ENCODE peak calls at places on chromosome 9, in eight cellular contexts. T is retinal pigment epithelial cell, X is activated B cell treated with CpG ODN at 0.5 μM for 24 hours, P is OCI-LY7, J is heart left ventricle, O is DND-41, A is PC-9, Q is GM20000. I is an unnamed sample.

GRCh38 chr9:32004431-32005076 is 379.9 kb upstream of the ACO1 start:
- DNase-seq in P (no peak), X (no peak), J (no peak), Q (no peak), O (no peak), T (no peak), A (no peak), I (no peak)

GRCh38 chr9:134565316-134565915 is 76.2 kb upstream of the COL5A1 start:
- DNase-seq in X (no peak), O (no peak), P (no peak), T (no peak), J (no peak), Q (no peak), A (no peak), I (no peak)

GRCh38 chr9:134895849-134896833 is 15.5 kb downstream of the FCN2 start:
- DNase-seq in O (no peak), A (peak; percentile 26), T (no peak), J (peak; percentile 62), X (no peak), P (no peak), Q (no peak), I (peak; percentile 50)

GRCh38 chr9:71303351-71303750 is 181.9 kb upstream of the TRPM3 start:
- DNase-seq in J (no peak), O (no peak), Q (no peak), A (no peak), T (no peak), P (no peak), X (no peak), I (no peak)

GRCh38 chr9:105205787-105206511 is 38.5 kb upstream of the SLC44A1 start:
- DNase-seq in X (no peak), J (peak; percentile 62), O (no peak), P (no peak), Q (no peak), T (no peak), A (no peak), I (no peak)

GRCh38 chr9:93126825-93127368 is 7.2 kb downstream of the NINJ1 start:
- DNase-seq in J (peak; percentile 49), X (peak; percentile 13), P (no peak), O (no peak), T (peak; percentile 51), A (no peak), Q (no peak), I (no peak)

GRCh38 chr9:27943544-27943943 is 370.3 kb upstream of the C9orf72 start:
- DNase-seq in X (no peak), T (no peak), O (no peak), A (no peak), J (no peak), P (no peak), Q (no peak), I (no peak)

GRCh38 chr9:18907927-18908625 is 124.9 kb downstream of the SAXO1 start:
- DNase-seq in A (no peak), O (no peak), P (no peak), X (no peak), T (no peak), Q (no peak), J (no peak), I (no peak)

GRCh38 chr9:111661150-111661801 is at the start of gene GNG10:
- DNase-seq in X (peak; percentile 76), O (peak; percentile 70), J (peak; percentile 66), T (no peak), P (peak; percentile 63), A (peak; percentile 69), Q (peak; percentile 95), I (peak; percentile 75)

GRCh38 chr9:71647094-71647591 is 121.2 kb downstream of the CEMIP2 start:
- DNase-seq in T (peak; percentile 77), Q (no peak), J (peak; percentile 87), A (peak; percentile 32), O (peak; percentile 67), P (no peak), X (no peak), I (no peak)

GRCh38 chr9:134296301-134297081 is 29.8 kb upstream of the RXRA start:
- DNase-seq in P (no peak), X (no peak), T (no peak), O (no peak), A (no peak), J (no peak), Q (no peak), I (no peak)

GRCh38 chr9:136669791-136670464 is 7.2 kb downstream of the EGFL7 start:
- DNase-seq in P (no peak), T (no peak), J (no peak), X (no peak), A (no peak), Q (no peak), O (no peak), I (no peak)

GRCh38 chr9:72983512-72984021 is 30.7 kb upstream of the ALDH1A1 start:
- DNase-seq in A (no peak), X (no peak), J (no peak), Q (no peak), P (no peak), O (no peak), T (no peak), I (no peak)

GRCh38 chr9:14992025-14992424 is 81.8 kb upstream of the FREM1 start:
- DNase-seq in X (no peak), Q (no peak), A (no peak), P (no peak), O (no peak), J (no peak), T (no peak), I (no peak)

GRCh38 chr9:12464368-12464767 is 228.8 kb upstream of the TYRP1 start:
- DNase-seq in Q (no peak), T (no peak), X (no peak), A (no peak), O (no peak), P (no peak), J (no peak), I (no peak)

GRCh38 chr9:23683476-23684095 is 142.5 kb downstream of the ELAVL2 start:
- DNase-seq in T (no peak), P (no peak), O (no peak), X (no peak), Q (no peak), J (no peak), A (no peak), I (no peak)

GRCh38 chr9:16899611-16900010 is 29.1 kb upstream of the BNC2 start:
- DNase-seq in P (no peak), X (no peak), J (no peak), O (no peak), T (no peak), A (no peak), Q (no peak), I (no peak)

GRCh38 chr9:89518466-89519392 is 20.8 kb upstream of the SEMA4D start:
- DNase-seq in A (no peak), O (peak; percentile 42), X (no peak), J (no peak), T (no peak), Q (no peak), P (peak; percentile 53), I (no peak)

GRCh38 chr9:64773491-64773931 is 511.5 kb downstream of the FOXD4L5 start:
- DNase-seq in A (no peak), O (no peak), T (no peak), Q (no peak), X (no peak), J (no peak), P (peak; percentile 22), I (no peak)

GRCh38 chr9:77708416-77708815 is 60.3 kb upstream of the GNA14 start:
- DNase-seq in A (no peak), T (no peak), O (no peak), P (no peak), X (no peak), Q (no peak), J (no peak), I (no peak)

GRCh38 chr9:128136816-128137793 is 9.6 kb upstream of the PTGES2 start:
- DNase-seq in J (no peak), T (peak; percentile 59), A (peak; percentile 74), Q (no peak), O (no peak), X (no peak), P (no peak), I (no peak)

GRCh38 chr9:38289486-38290275 is 102.8 kb upstream of the ALDH1B1 start:
- DNase-seq in O (no peak), X (no peak), P (no peak), T (no peak), Q (no peak), A (no peak), J (no peak), I (peak; percentile 60)

GRCh38 chr9:132181796-132182521 is 20.1 kb downstream of the NTNG2 start:
- DNase-seq in T (no peak), O (no peak), J (peak; percentile 43), X (no peak), P (no peak), Q (no peak), A (no peak), I (no peak)

GRCh38 chr9:34628656-34629491 is at the start of gene ARID3C:
- DNase-seq in O (no peak), X (peak; percentile 47), T (no peak), J (no peak), Q (peak; percentile 67), P (no peak), A (peak; percentile 29), I (no peak)
- TF ChIP-seq CTCF in O (no peak), X (no peak), T (no peak), J (no peak), Q (no peak), P (no peak), A (no peak), I (no peak)

GRCh38 chr9:26656003-26656940 is 236.3 kb downstream of the CAAP1 start:
- DNase-seq in O (no peak), Q (no peak), A (peak; percentile 1), P (peak; percentile 5), T (no peak), X (no peak), J (no peak), I (no peak)
- TF ChIP-seq CTCF in O (peak; percentile 46), Q (no peak), A (no peak), P (peak; percentile 71), T (peak; percentile 63), X (no peak), J (peak; percentile 6), I (peak; percentile 73)

GRCh38 chr9:125261501-125262216 is at the start of gene GAPVD1:
- DNase-seq in J (peak; percentile 88), P (peak; percentile 97), T (no peak), Q (peak; percentile 98), X (peak; percentile 97), O (peak; percentile 86), A (peak; percentile 95), I (peak; percentile 92)
- TF ChIP-seq CTCF in J (peak; percentile 51), P (peak; percentile 57), T (peak; percentile 29), Q (peak; percentile 28), X (no peak), O (peak; percentile 54), A (no peak), I (peak; percentile 60)

GRCh38 chr9:108083796-108084352 is 594.3 kb upstream of the KLF4 start:
- DNase-seq in Q (no peak), A (no peak), P (no peak), T (no peak), J (no peak), O (no peak), X (no peak), I (no peak)

GRCh38 chr9:108087781-108088180 is 598.2 kb upstream of the KLF4 start:
- DNase-seq in P (no peak), O (no peak), Q (no peak), A (no peak), T (no peak), X (no peak), J (no peak), I (no peak)

GRCh38 chr9:108093773-108094675 is 604.5 kb upstream of the KLF4 start:
- DNase-seq in P (no peak), A (peak; percentile 60), J (no peak), O (no peak), T (no peak), Q (no peak), X (no peak), I (no peak)

GRCh38 chr9:108086624-108087023 is 597.1 kb upstream of the KLF4 start:
- DNase-seq in J (no peak), A (no peak), X (no peak), T (no peak), P (no peak), Q (no peak), O (no peak), I (no peak)

GRCh38 chr9:108088916-108089315 is 599.3 kb upstream of the KLF4 start:
- DNase-seq in J (no peak), X (no peak), A (no peak), O (no peak), P (no peak), T (no peak), Q (no peak), I (no peak)
- TF ChIP-seq CTCF in J (no peak), X (no peak), A (no peak), O (no peak), P (no peak), T (no peak), Q (no peak), I (no peak)